ENCODE peak calls at places on chromosomes 12 and 14, in seven cellular contexts. E is LNCaP clone FGC, M is nephron progenitor cell, F is fibroblast of lung, D is astrocyte of the cerebellum, V is heart right ventricle, L is body of pancreas. Z is an unnamed sample.

GRCh38 chr12:68971404-68971803 is 38.4 kb upstream of the CPM start:
- DNase-seq in E (no peak), M (no peak), F (peak), D (no peak), V (no peak), L (no peak), Z (no peak)

GRCh38 chr14:80208426-80208950 is 2.8 kb downstream of the DIO2 start:
- DNase-seq in E (no peak), M (no peak), F (no peak), D (no peak), V (no peak), L (no peak), Z (no peak)

GRCh38 chr14:100295376-100296105 is 10.7 kb downstream of the SLC25A29 start:
- DNase-seq in E (no peak), M (no peak), F (no peak), D (no peak), V (no peak), L (no peak), Z (no peak)

GRCh38 chr14:106318700-106319099 is 792.3 kb downstream of the TMEM121 start:
- DNase-seq in E (no peak), M (no peak), F (no peak), D (no peak), V (no peak), L (no peak), Z (peak)

GRCh38 chr12:27614866-27615265 is 81.4 kb upstream of the REP15 start:
- DNase-seq in E (no peak), M (no peak), F (no peak), D (no peak), V (no peak), L (no peak), Z (no peak)

GRCh38 chr14:69658664-69659261 is 47.4 kb downstream of the SUSD6 start:
- DNase-seq in E (no peak), M (no peak), F (no peak), D (no peak), V (no peak), L (no peak), Z (no peak)

GRCh38 chr14:21233457-21234076 is 35.7 kb downstream of the HNRNPC start:
- DNase-seq in E (no peak), M (no peak), F (peak), D (no peak), V (no peak), L (no peak), Z (no peak)

GRCh38 chr12:78562358-78563205 is 302.0 kb upstream of the SYT1 start:
- DNase-seq in E (no peak), M (no peak), F (peak), D (no peak), V (no peak), L (no peak), Z (no peak)

GRCh38 chr14:99271951-99272668 is at the start of gene BCL11B:
- DNase-seq in E (peak), M (peak), F (peak), D (peak), V (peak), L (peak), Z (peak)

GRCh38 chr14:91216731-91217226 is 27.7 kb downstream of the GPR68 start:
- DNase-seq in E (no peak), M (no peak), F (no peak), D (no peak), V (no peak), L (no peak), Z (no peak)

GRCh38 chr14:61616524-61617185 is 78.7 kb upstream of the HIF1A start:
- DNase-seq in E (no peak), M (no peak), F (peak), D (peak), V (no peak), L (no peak), Z (no peak)

GRCh38 chr14:30252151-30252550 is 306.8 kb upstream of the G2E3 start:
- DNase-seq in E (no peak), M (no peak), F (no peak), D (no peak), V (no peak), L (no peak), Z (no peak)

GRCh38 chr14:104523546-104523935 is 56.0 kb upstream of the C14orf180 start:
- DNase-seq in E (no peak), M (no peak), F (no peak), D (no peak), V (no peak), L (no peak), Z (no peak)

GRCh38 chr14:45838597-45838996 is 585.6 kb upstream of the MIS18BP1 start:
- DNase-seq in E (no peak), M (no peak), F (no peak), D (no peak), V (no peak), L (no peak), Z (no peak)

GRCh38 chr14:89137514-89138163 is 279.4 kb downstream of the FOXN3 start:
- DNase-seq in E (no peak), M (no peak), F (peak), D (peak), V (no peak), L (peak), Z (no peak)

GRCh38 chr14:69346710-69347109 is 51.4 kb downstream of the ERH start:
- DNase-seq in E (no peak), M (peak), F (peak), D (no peak), V (peak), L (peak), Z (peak)

GRCh38 chr12:89933911-89934310 is 225.3 kb upstream of the ATP2B1 start:
- DNase-seq in E (no peak), M (no peak), F (no peak), D (no peak), V (no peak), L (no peak), Z (no peak)

GRCh38 chr12:71840226-71840847 is 778 bp downstream of the TBC1D15 start:
- DNase-seq in E (no peak), M (no peak), F (peak), D (peak), V (peak), L (no peak), Z (no peak)

GRCh38 chr12:53951577-53952334 is 2.9 kb upstream of the HOXC12 start:
- DNase-seq in E (no peak), M (no peak), F (no peak), D (no peak), V (no peak), L (no peak), Z (no peak)

GRCh38 chr14:24921903-24922302 is 128.0 kb downstream of the STXBP6 start:
- DNase-seq in E (no peak), M (no peak), F (peak), D (no peak), V (no peak), L (no peak), Z (no peak)

GRCh38 chr12:132444957-132445883 is 44.7 kb upstream of the FBRSL1 start:
- DNase-seq in E (no peak), M (no peak), F (no peak), D (no peak), V (no peak), L (no peak), Z (peak)

GRCh38 chr14:87483651-87484260 is 509.2 kb downstream of the GALC start:
- DNase-seq in E (no peak), M (no peak), F (peak), D (peak), V (no peak), L (peak), Z (no peak)

GRCh38 chr12:69894800-69895199 is 69.8 kb downstream of the MYRFL start:
- DNase-seq in E (no peak), M (no peak), F (no peak), D (no peak), V (no peak), L (no peak), Z (no peak)

GRCh38 chr12:100987552-100988277 is 193.1 kb downstream of the ANO4 start:
- DNase-seq in E (no peak), M (peak), F (peak), D (peak), V (no peak), L (peak), Z (peak)

GRCh38 chr12:100557357-100557756 is 16.1 kb upstream of the GAS2L3 start:
- DNase-seq in E (no peak), M (no peak), F (no peak), D (no peak), V (no peak), L (no peak), Z (no peak)

DNA sequence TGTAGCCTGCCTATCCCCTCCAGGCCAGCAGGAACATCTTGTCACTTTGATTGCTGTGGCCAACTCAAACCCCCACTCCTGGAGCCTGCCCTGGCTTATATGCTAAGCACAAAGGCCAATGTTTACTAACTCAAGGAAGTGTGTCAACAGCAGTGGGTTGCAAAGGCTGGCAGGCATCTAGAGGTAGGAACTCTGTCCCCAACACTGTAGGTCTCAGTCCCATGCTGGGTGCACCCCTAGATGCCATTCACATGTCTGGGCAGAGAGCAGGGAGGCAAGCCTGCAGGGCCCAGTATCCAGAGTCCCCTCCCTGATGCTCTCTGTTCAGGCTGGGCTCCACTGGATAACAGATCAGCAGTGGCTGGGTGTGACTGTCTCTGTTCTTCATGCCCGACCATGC is 1.6 kb upstream of the HPD start:
- DNase-seq in E (no peak), M (no peak), F (no peak), D (no peak), V (no peak), L (no peak), Z (no peak)
- TF ChIP-seq CTCF in E (no peak), M (no peak), F (no peak), D (no peak), V (no peak), L (no peak), Z (no peak)

GRCh38 chr14:22471545-22472121 is 117.4 kb downstream of the DAD1 start:
- DNase-seq in E (peak), M (peak), F (peak), D (no peak), V (no peak), L (peak), Z (no peak)

GRCh38 chr14:22466520-22466919 is 122.5 kb downstream of the DAD1 start:
- DNase-seq in E (no peak), M (no peak), F (peak), D (no peak), V (no peak), L (no peak), Z (peak)

GRCh38 chr14:22472935-22473854 is 115.8 kb downstream of the DAD1 start:
- DNase-seq in E (peak), M (peak), F (peak), D (peak), V (peak), L (peak), Z (peak)

GRCh38 chr14:22472466-22472865 is 116.6 kb downstream of the DAD1 start:
- DNase-seq in E (no peak), M (no peak), F (no peak), D (no peak), V (no peak), L (no peak), Z (no peak)

DNA sequence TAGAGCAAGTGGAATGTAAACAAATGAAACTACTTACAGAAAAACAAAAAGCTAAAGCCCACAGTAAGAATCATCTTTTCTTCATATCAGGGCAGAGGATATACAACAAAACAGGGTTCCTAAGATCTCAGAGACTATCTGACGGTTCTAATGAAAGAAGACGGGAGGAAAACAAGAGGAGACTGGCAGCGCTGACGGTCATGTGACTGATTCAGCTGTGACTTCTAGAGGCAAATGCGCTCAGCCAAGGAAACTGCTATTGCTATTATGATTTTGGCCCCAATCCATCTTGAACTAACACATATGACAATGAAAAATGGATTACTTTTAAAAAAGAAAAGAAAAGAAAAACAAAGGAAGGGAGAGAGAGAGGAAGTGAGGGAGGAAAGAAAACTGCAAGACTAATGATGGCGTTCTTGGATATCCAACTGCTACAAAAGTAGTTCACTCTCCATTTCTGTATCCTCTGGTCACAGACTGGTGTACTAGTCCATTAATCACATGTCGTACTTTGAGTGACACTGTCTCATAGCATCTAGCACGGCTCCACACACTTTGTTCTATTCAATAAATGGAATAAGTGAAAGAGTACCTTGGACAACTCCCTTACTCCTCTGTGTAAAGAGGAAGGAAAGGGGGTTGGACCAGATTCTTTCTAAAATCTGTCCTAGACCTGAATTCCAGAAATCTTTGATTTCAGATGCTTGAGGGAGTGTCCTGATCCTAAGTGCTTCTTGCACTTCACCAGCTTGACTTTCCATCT is 119.3 kb downstream of the DAD1 start:
- DNase-seq in E (no peak), M (no peak), F (peak), D (no peak), V (no peak), L (no peak), Z (no peak)
- TF ChIP-seq CTCF in E (no peak), M (no peak), F (no peak), D (no peak), V (no peak), L (no peak), Z (no peak)

GRCh38 chr12:104573-105081 is 38.1 kb downstream of the IQSEC3 start:
- DNase-seq in E (no peak), M (no peak), F (no peak), D (no peak), V (no peak), L (no peak), Z (no peak)

GRCh38 chr12:108594-108993 is 42.0 kb downstream of the IQSEC3 start:
- DNase-seq in E (no peak), M (no peak), F (no peak), D (no peak), V (peak), L (peak), Z (no peak)

GRCh38 chr12:105696-106095 is 39.1 kb downstream of the IQSEC3 start:
- DNase-seq in E (no peak), M (no peak), F (no peak), D (no peak), V (no peak), L (no peak), Z (no peak)

GRCh38 chr12:103169-103981 is 36.8 kb downstream of the IQSEC3 start:
- DNase-seq in E (no peak), M (peak), F (no peak), D (no peak), V (no peak), L (no peak), Z (no peak)

GRCh38 chr12:106118-106561 is 39.6 kb downstream of the IQSEC3 start:
- DNase-seq in E (no peak), M (no peak), F (no peak), D (no peak), V (peak), L (no peak), Z (peak)
- TF ChIP-seq CTCF in E (no peak), M (peak), F (no peak), D (no peak), V (no peak), L (no peak), Z (peak)

GRCh38 chr12:11171953-11172675 is 1.1 kb downstream of the SMIM10L1 start:
- DNase-seq in E (no peak), M (no peak), F (peak), D (peak), V (no peak), L (no peak), Z (no peak)

GRCh38 chr12:11166300-11166699 is 4.7 kb upstream of the SMIM10L1 start:
- DNase-seq in E (no peak), M (no peak), F (no peak), D (no peak), V (no peak), L (no peak), Z (no peak)

GRCh38 chr12:11170810-11171144 is 217 bp upstream of the SMIM10L1 start:
- DNase-seq in E (no peak), M (no peak), F (no peak), D (no peak), V (no peak), L (no peak), Z (no peak)

GRCh38 chr12:11174022-11174421 is 3.0 kb downstream of the SMIM10L1 start:
- DNase-seq in E (no peak), M (no peak), F (peak), D (no peak), V (no peak), L (no peak), Z (no peak)

GRCh38 chr12:11171145-11171952 is at the start of gene SMIM10L1:
- DNase-seq in E (peak), M (peak), F (peak), D (peak), V (peak), L (peak), Z (peak)
- TF ChIP-seq CTCF in E (no peak), M (no peak), F (peak), D (no peak), V (no peak), L (no peak), Z (no peak)

GRCh38 chr12:25135531-25136154 is 59.3 kb downstream of the DNAI7 start:
- DNase-seq in E (no peak), M (peak), F (no peak), D (no peak), V (no peak), L (no peak), Z (no peak)
- TF ChIP-seq CTCF in E (no peak), M (no peak), F (no peak), D (no peak), V (no peak), L (no peak), Z (peak)

GRCh38 chr12:52221912-52222457 is 11.1 kb upstream of the KRT7 start:
- DNase-seq in E (no peak), M (peak), F (no peak), D (no peak), V (no peak), L (peak), Z (no peak)
- TF ChIP-seq CTCF in E (peak), M (peak), F (peak), D (peak), V (peak), L (no peak), Z (no peak)

DNA sequence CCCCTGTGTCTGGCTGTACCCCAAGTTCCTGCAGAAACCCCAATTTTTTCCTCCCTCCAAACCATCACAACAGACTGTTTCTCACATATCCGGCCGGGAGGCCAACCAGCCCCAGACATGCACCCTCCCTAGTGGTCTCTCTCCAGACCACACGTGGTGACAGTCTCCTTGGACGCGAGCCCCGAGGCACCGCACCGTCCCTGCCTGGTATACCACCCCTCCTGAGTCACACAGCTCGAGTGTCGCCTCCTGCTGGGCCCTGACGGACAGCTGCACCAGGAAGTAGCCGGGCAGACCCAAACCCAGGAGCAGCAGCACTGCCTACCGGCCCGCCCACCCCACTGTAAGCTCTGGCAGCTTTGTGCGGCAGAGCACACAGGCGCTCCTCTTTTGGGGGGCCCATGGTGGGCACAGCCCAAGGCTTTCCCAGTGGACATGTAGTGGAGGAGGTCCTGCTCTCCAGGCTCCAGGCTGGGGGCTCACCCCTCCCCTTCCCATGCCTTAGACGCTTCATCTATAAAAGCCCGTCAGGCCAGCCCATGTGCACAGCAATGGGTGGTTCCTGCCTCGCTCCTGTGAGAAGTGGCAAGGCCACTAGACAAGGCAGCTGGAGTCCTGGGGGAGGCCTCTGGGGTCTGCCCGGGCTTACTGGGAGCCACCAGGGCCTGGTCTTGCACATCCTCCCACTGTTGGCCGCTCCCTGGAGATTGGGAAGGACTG is 97.5 kb downstream of the RFLNA start:
- DNase-seq in E (no peak), M (peak), F (peak), D (no peak), V (no peak), L (no peak), Z (peak)
- TF ChIP-seq CTCF in E (peak), M (peak), F (peak), D (peak), V (no peak), L (no peak), Z (no peak)